ENCODE peak calls at places on chromosomes 16 and 17, in ten cellular contexts. D is body of pancreas; K is sigmoid colon; A is endothelial cell of umbilical vein; Z is effector memory CD4-positive, alpha-beta T cell; R is GM23338; W is cardiac muscle cell; G is mucosa of descending colon; O is stomach; J is mesendoderm. C is an unnamed sample. For H3K4me1, the result is how much of the 10 kb centered on the place peaks cover.

GRCh38 chr16:88478115-88478514 is 25.0 kb downstream of the ZFPM1 start:
- DNase-seq in D (no peak), K (no peak), Z (peak), W (no peak), J (no peak), A (no peak), O (no peak), G (no peak), R (no peak), C (peak)

GRCh38 chr17:17377568-17377967 is 74.4 kb downstream of the NT5M start:
- DNase-seq in A (no peak), D (no peak), J (no peak), R (no peak), W (no peak), G (no peak), K (no peak), O (no peak), Z (no peak), C (no peak)

GRCh38 chr17:32769846-32770245 is 107.1 kb downstream of the MYO1D start:
- DNase-seq in K (no peak), Z (no peak), A (no peak), W (peak), R (peak), D (no peak), G (no peak), O (no peak), J (peak), C (no peak)

GRCh38 chr17:43332211-43332610 is 66.6 kb upstream of the ARL4D start:
- DNase-seq in K (no peak), G (no peak), R (no peak), A (no peak), O (no peak), D (no peak), J (no peak), Z (no peak), W (no peak), C (no peak)

GRCh38 chr17:14320098-14320497 is 19.2 kb downstream of the HS3ST3B1 start:
- DNase-seq in K (no peak), J (no peak), A (no peak), O (no peak), D (no peak), R (no peak), W (no peak), G (no peak), Z (no peak), C (no peak)

GRCh38 chr17:59763861-59764260 is 56.4 kb downstream of the VMP1 start:
- DNase-seq in G (no peak), K (no peak), J (peak), D (no peak), Z (no peak), W (no peak), A (peak), R (no peak), O (no peak), C (no peak)

GRCh38 chr17:16342979-16343378 is 10.3 kb downstream of the CENPV start:
- DNase-seq in Z (no peak), K (peak), R (no peak), D (no peak), J (no peak), O (no peak), G (no peak), W (no peak), A (peak), C (no peak)

GRCh38 chr17:73787721-73788051 is 143.4 kb upstream of the SDK2 start:
- DNase-seq in A (no peak), O (peak), K (no peak), D (no peak), R (no peak), Z (no peak), J (no peak), G (no peak), W (peak), C (no peak)

GRCh38 chr17:77127735-77128361 is 12.9 kb upstream of the SEC14L1 start:
- DNase-seq in W (no peak), R (no peak), K (peak), G (peak), A (no peak), D (no peak), Z (peak), O (peak), J (no peak), C (peak)

GRCh38 chr17:43907425-43907981 is at the start of gene MPP2:
- DNase-seq in D (peak), J (peak), R (peak), Z (peak), K (peak), W (peak), G (peak), A (peak), O (peak), C (peak)

GRCh38 chr17:57751971-57752905 is 7.1 kb upstream of the CCDC182 start:
- DNase-seq in Z (no peak), A (no peak), R (no peak), G (no peak), D (no peak), K (no peak), J (peak), O (no peak), W (no peak), C (no peak)

GRCh38 chr17:57722704-57723043 is 22.4 kb downstream of the CCDC182 start:
- DNase-seq in A (no peak), W (no peak), K (no peak), Z (no peak), O (no peak), D (no peak), G (no peak), J (no peak), R (no peak), C (no peak)

GRCh38 chr16:31807086-31807485 is 66.5 kb upstream of the ZNF267 start:
- DNase-seq in J (no peak), A (no peak), W (no peak), K (no peak), Z (no peak), D (no peak), R (no peak), O (no peak), G (no peak), C (no peak)

GRCh38 chr17:6786618-6787017 is 10.6 kb downstream of the FBXO39 start:
- DNase-seq in Z (no peak), K (no peak), G (no peak), R (no peak), D (no peak), W (no peak), J (no peak), A (peak), O (no peak), C (no peak)

GRCh38 chr17:38415250-38416194 is 12.7 kb upstream of the ARHGAP23 start:
- DNase-seq in D (no peak), G (no peak), R (peak), Z (no peak), W (no peak), J (peak), K (no peak), A (no peak), O (no peak), C (no peak)

GRCh38 chr17:7744416-7744815 is 26.9 kb downstream of the DNAH2 start:
- DNase-seq in G (peak), K (no peak), Z (no peak), O (no peak), J (no peak), A (peak), R (no peak), D (no peak), W (no peak), C (no peak)

GRCh38 chr16:53726625-53727024 is 22.7 kb downstream of the FTO start:
- DNase-seq in D (no peak), K (no peak), J (no peak), Z (no peak), W (peak), R (no peak), A (no peak), G (no peak), O (no peak), C (no peak)

GRCh38 chr17:73201215-73202069 is 8.6 kb downstream of the COG1 start:
- DNase-seq in D (no peak), J (no peak), W (no peak), Z (no peak), O (no peak), K (no peak), R (no peak), A (no peak), G (no peak), C (no peak)

GRCh38 chr17:67400193-67400592 is 23.1 kb downstream of the PITPNC1 start:
- DNase-seq in J (no peak), R (no peak), O (no peak), G (no peak), K (no peak), D (no peak), Z (no peak), W (no peak), A (peak), C (no peak)

GRCh38 chr17:8151641-8152111 is 528 bp downstream of the PER1 start:
- DNase-seq in K (peak), Z (peak), R (peak), G (peak), J (peak), D (peak), A (peak), W (peak), O (peak), C (no peak)

GRCh38 chr17:16997514-16998429 is 25.9 kb upstream of the TNFRSF13B start:
- DNase-seq in Z (no peak), G (no peak), A (peak), W (peak), D (no peak), K (peak), R (no peak), O (no peak), J (no peak), C (no peak)

GRCh38 chr16:31072540-31073072 is 1.4 kb downstream of the ZNF668 start:
- DNase-seq in Z (no peak), K (peak), R (peak), O (no peak), W (no peak), D (no peak), G (no peak), A (peak), J (peak), C (no peak)

GRCh38 chr17:76538281-76538931 is 897 bp upstream of the CYGB start:
- DNase-seq in K (no peak), G (no peak), R (peak), W (no peak), O (no peak), A (no peak), D (no peak), J (peak), Z (no peak), C (no peak)

GRCh38 chr16:29029168-29029994 is 44.5 kb downstream of the LAT start:
- DNase-seq in J (peak), O (no peak), G (no peak), Z (no peak), R (peak), K (peak), D (no peak), W (peak), A (peak), C (peak)

GRCh38 chr17:7435676-7436555 is 681 bp downstream of the TMEM102 start:
- DNase-seq in A (peak), Z (peak), K (no peak), J (peak), W (peak), G (peak), R (peak), O (peak), D (peak), C (no peak)

GRCh38 chr17:10631048-10631700 is 25.9 kb downstream of the MYH3 start:
- DNase-seq in K (no peak), W (peak), O (no peak), R (peak), Z (no peak), G (peak), A (peak), J (peak), D (no peak), C (no peak)

GRCh38 chr16:8595783-8596182 is 5.5 kb upstream of the TMEM114 start:
- DNase-seq in A (no peak), Z (no peak), R (no peak), K (no peak), D (no peak), G (no peak), O (no peak), W (no peak), J (no peak), C (no peak)

GRCh38 chr17:38344127-38344745 is 480 bp upstream of the GPR179 start:
- DNase-seq in O (no peak), A (no peak), Z (no peak), R (no peak), J (no peak), W (no peak), D (no peak), K (no peak), G (no peak), C (no peak)

GRCh38 chr17:51299859-51300258 is 39.5 kb downstream of the UTP18 start:
- DNase-seq in R (no peak), G (no peak), J (no peak), W (no peak), Z (no peak), K (no peak), D (no peak), O (no peak), A (no peak), C (no peak)
- H3K4me3 ChIP-seq in R (no peak), G (no peak), J (no peak), W (no peak), Z (no peak), K (no peak), D (no peak), O (no peak), A (no peak), C (no peak)

GRCh38 chr16:11636172-11636721 is 32.0 kb upstream of the SNN start:
- DNase-seq in G (peak), J (peak), A (no peak), W (peak), D (peak), K (no peak), O (peak), Z (no peak), R (peak), C (no peak)
- H3K4me1 ChIP-seq in G (under half), J (under half), A (under half), W (under half), D (under half), K (under half), O (under half), Z (under half), R (under half), C (under half)

GRCh38 chr16:66936462-66936861 is 1.1 kb downstream of the CES2 start:
- DNase-seq in R (no peak), Z (no peak), D (no peak), A (no peak), W (no peak), O (peak), K (no peak), G (peak), J (no peak), C (no peak)
- H3K4me3 ChIP-seq in R (no peak), Z (no peak), D (no peak), A (no peak), W (peak), O (peak), K (no peak), G (no peak), J (no peak), C (no peak)

GRCh38 chr17:81556863-81557262 is 4.7 kb upstream of the FAAP100 start:
- DNase-seq in J (no peak), K (no peak), A (no peak), D (no peak), W (no peak), R (no peak), G (no peak), Z (no peak), O (no peak), C (no peak)

GRCh38 chr17:81556175-81556691 is 4.1 kb upstream of the FAAP100 start:
- DNase-seq in D (no peak), G (no peak), A (no peak), W (peak), Z (no peak), R (no peak), K (no peak), O (no peak), J (no peak), C (no peak)

GRCh38 chr17:81558115-81558468 is 5.9 kb upstream of the FAAP100 start:
- DNase-seq in O (no peak), Z (no peak), R (no peak), D (no peak), K (no peak), W (no peak), G (no peak), J (no peak), A (no peak), C (no peak)

GRCh38 chr17:81558941-81559806 is 7.0 kb upstream of the FAAP100 start:
- DNase-seq in G (no peak), J (peak), A (no peak), K (no peak), D (no peak), Z (no peak), O (no peak), R (peak), W (no peak), C (no peak)

GRCh38 chr17:81557276-81558114 is 5.3 kb upstream of the FAAP100 start:
- DNase-seq in A (no peak), O (no peak), W (no peak), Z (no peak), R (no peak), G (no peak), D (no peak), J (no peak), K (no peak), C (no peak)
- H3K4me1 ChIP-seq in A (half or more), O (under half), W (under half), Z (under half), R (under half), G (under half), D (under half), J (under half), K (under half), C (under half)

GRCh38 chr16:86764551-86764950 is 186.2 kb downstream of the FOXL1 start:
- DNase-seq in Z (no peak), G (no peak), K (no peak), R (no peak), J (no peak), W (no peak), A (no peak), D (no peak), O (no peak), C (no peak)

GRCh38 chr16:86761117-86761971 is 183.0 kb downstream of the FOXL1 start:
- DNase-seq in G (peak), D (peak), O (peak), W (peak), A (peak), K (no peak), Z (no peak), R (peak), J (peak), C (peak)

GRCh38 chr16:86763819-86764218 is 185.5 kb downstream of the FOXL1 start:
- DNase-seq in Z (no peak), A (no peak), K (no peak), R (no peak), D (no peak), G (no peak), W (no peak), O (no peak), J (no peak), C (no peak)

GRCh38 chr16:86758932-86759331 is 180.6 kb downstream of the FOXL1 start:
- DNase-seq in R (no peak), D (no peak), J (no peak), K (no peak), Z (no peak), G (no peak), A (no peak), W (no peak), O (no peak), C (no peak)

DNA sequence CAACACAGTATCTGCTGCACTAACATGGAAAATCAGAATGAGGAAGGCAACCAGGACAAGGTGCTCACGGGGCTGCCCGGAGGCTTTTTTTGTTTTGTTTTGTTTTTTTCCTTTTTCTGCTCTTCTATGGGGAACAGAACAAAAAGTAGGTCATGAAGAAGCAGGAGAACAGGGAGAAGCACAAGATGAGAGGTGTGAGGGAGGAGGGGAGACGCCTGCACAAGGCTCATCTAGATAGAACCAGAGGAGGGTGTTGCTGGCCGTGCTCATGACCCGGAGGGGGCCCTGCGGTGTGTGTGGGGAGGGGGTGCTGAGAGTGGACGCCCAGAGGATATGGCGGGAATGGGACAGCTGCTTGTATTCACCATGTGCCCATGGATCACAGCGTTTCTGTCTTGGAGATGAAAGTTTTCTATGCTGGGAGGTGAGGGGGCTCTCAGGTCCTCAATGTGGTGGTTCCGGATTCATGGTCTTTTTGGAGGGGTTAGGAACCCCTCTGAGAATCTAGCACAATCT is 183.7 kb downstream of the FOXL1 start:
- DNase-seq in A (no peak), D (no peak), W (no peak), G (no peak), O (no peak), K (peak), R (no peak), J (no peak), Z (no peak), C (no peak)
- H3K4me3 ChIP-seq in A (no peak), D (no peak), W (no peak), G (no peak), O (no peak), K (no peak), R (peak), J (no peak), Z (no peak), C (no peak)

DNA sequence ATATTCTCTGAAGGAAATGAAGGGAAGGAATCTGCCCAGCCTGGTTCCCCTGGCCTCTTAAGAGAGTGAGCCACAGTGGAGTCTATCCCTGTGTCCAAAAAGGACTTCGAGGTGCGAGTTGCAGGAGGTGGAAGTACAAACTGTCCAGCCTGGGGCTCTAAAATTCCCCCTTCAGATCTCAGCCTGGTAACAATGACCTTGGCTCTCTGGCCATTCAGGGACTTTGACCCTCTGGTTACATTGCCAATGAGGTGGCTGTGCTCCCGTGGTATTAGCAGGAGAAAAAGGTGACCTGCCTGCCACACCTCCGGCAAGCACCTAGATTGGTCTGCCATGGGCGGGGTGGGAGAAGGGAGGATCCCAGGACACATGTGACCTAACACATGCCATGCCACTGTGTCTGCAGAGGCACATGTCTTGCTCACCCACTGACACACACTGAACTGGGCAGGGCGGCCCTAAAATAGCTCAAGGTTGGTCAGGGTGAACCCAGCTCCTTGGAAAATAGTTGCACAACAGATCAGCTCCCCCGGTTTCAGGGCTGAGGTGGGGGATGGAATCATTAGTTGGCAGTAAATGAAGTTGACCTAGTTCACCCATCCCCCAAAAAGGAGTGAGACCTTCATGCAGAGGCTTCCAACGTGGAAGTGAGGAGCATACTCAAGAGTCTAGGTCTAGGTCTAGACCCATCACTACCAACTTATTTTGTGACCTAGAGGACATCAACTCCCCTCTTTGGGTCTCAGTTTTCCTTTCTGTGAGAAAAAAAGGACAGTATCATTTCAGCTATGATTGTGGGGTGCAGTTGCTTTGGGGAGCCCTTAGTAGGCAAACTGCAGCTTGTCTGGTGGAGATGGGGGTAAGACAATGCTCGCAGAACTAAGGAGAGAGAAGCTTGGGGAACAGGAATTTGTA is 2.2 kb downstream of the NR1D1 start:
- DNase-seq in W (no peak), D (peak), Z (no peak), G (peak), K (peak), A (peak), O (peak), R (no peak), J (no peak), C (no peak)
- H3K4me1 ChIP-seq in W (under half), D (half or more), Z (half or more), G (half or more), K (half or more), A (under half), O (half or more), R (under half), J (under half), C (half or more)

C was measured in CD8-positive, alpha-beta memory T cell.